ENCODE peak calls at places on chromosomes 5 and 9, in eight cellular contexts. One of them, this sample, is unnamed.

GRCh38 chr5:171953860-171954701 is 52.4 kb downstream of the FBXW11 start:
- DNase-seq in cardiac muscle cell: peak
- DNase-seq in astrocyte of the spinal cord: peak
- DNase-seq in CD4-positive, alpha-beta T cell: no peak
- DNase-seq in fibroblast of mammary gland: peak
- DNase-seq in transverse colon: no peak
- DNase-seq in lung: no peak
- DNase-seq in lower lobe of right lung: no peak
- DNase-seq in this sample: no peak

GRCh38 chr5:145938699-145939531 is 2.5 kb downstream of the SH3RF2 start:
- DNase-seq in fibroblast of mammary gland: no peak
- DNase-seq in cardiac muscle cell: no peak
- DNase-seq in transverse colon: no peak
- DNase-seq in lung: no peak
- DNase-seq in CD4-positive, alpha-beta T cell: no peak
- DNase-seq in astrocyte of the spinal cord: no peak
- DNase-seq in lower lobe of right lung: no peak
- DNase-seq in this sample: no peak

GRCh38 chr9:84871983-84872382 is 202.5 kb downstream of the NTRK2 start:
- DNase-seq in fibroblast of mammary gland: no peak
- DNase-seq in lung: no peak
- DNase-seq in CD4-positive, alpha-beta T cell: no peak
- DNase-seq in lower lobe of right lung: no peak
- DNase-seq in transverse colon: no peak
- DNase-seq in cardiac muscle cell: no peak
- DNase-seq in astrocyte of the spinal cord: no peak
- DNase-seq in this sample: no peak

GRCh38 chr9:8733096-8733954 is 933.7 kb upstream of the DMAC1 start:
- DNase-seq in lung: no peak
- DNase-seq in CD4-positive, alpha-beta T cell: no peak
- DNase-seq in fibroblast of mammary gland: peak
- DNase-seq in lower lobe of right lung: no peak
- DNase-seq in transverse colon: no peak
- DNase-seq in cardiac muscle cell: peak
- DNase-seq in astrocyte of the spinal cord: peak
- DNase-seq in this sample: no peak

GRCh38 chr5:142475102-142475501 is 150.3 kb upstream of the SPRY4 start:
- DNase-seq in astrocyte of the spinal cord: no peak
- DNase-seq in lung: no peak
- DNase-seq in lower lobe of right lung: no peak
- DNase-seq in fibroblast of mammary gland: no peak
- DNase-seq in CD4-positive, alpha-beta T cell: no peak
- DNase-seq in transverse colon: no peak
- DNase-seq in cardiac muscle cell: no peak
- DNase-seq in this sample: no peak

GRCh38 chr9:114004221-114004716 is 73.8 kb downstream of the AMBP start:
- DNase-seq in lower lobe of right lung: no peak
- DNase-seq in lung: peak
- DNase-seq in fibroblast of mammary gland: no peak
- DNase-seq in transverse colon: no peak
- DNase-seq in CD4-positive, alpha-beta T cell: no peak
- DNase-seq in cardiac muscle cell: peak
- DNase-seq in astrocyte of the spinal cord: peak
- DNase-seq in this sample: no peak

GRCh38 chr9:120324996-120325642 is 254.8 kb downstream of the CDK5RAP2 start:
- DNase-seq in cardiac muscle cell: no peak
- DNase-seq in fibroblast of mammary gland: no peak
- DNase-seq in CD4-positive, alpha-beta T cell: no peak
- DNase-seq in lung: no peak
- DNase-seq in lower lobe of right lung: no peak
- DNase-seq in transverse colon: no peak
- DNase-seq in astrocyte of the spinal cord: no peak
- DNase-seq in this sample: no peak

GRCh38 chr9:76321185-76321828 is 72.9 kb downstream of the RFK start:
- DNase-seq in lower lobe of right lung: no peak
- DNase-seq in fibroblast of mammary gland: peak
- DNase-seq in lung: no peak
- DNase-seq in transverse colon: no peak
- DNase-seq in cardiac muscle cell: peak
- DNase-seq in CD4-positive, alpha-beta T cell: no peak
- DNase-seq in astrocyte of the spinal cord: peak
- DNase-seq in this sample: no peak

GRCh38 chr9:110128664-110129329 is 79.2 kb downstream of the C9orf152 start:
- DNase-seq in cardiac muscle cell: no peak
- DNase-seq in lung: no peak
- DNase-seq in CD4-positive, alpha-beta T cell: no peak
- DNase-seq in fibroblast of mammary gland: no peak
- DNase-seq in astrocyte of the spinal cord: no peak
- DNase-seq in transverse colon: no peak
- DNase-seq in lower lobe of right lung: no peak
- DNase-seq in this sample: no peak

GRCh38 chr9:93577045-93577939 is 908 bp downstream of the PHF2 start:
- DNase-seq in astrocyte of the spinal cord: no peak
- DNase-seq in cardiac muscle cell: peak
- DNase-seq in CD4-positive, alpha-beta T cell: no peak
- DNase-seq in fibroblast of mammary gland: no peak
- DNase-seq in lung: peak
- DNase-seq in lower lobe of right lung: peak
- DNase-seq in transverse colon: peak
- DNase-seq in this sample: peak

GRCh38 chr5:142296914-142297417 is 27.9 kb downstream of the SPRY4 start:
- DNase-seq in cardiac muscle cell: peak
- DNase-seq in lung: no peak
- DNase-seq in lower lobe of right lung: no peak
- DNase-seq in transverse colon: no peak
- DNase-seq in CD4-positive, alpha-beta T cell: no peak
- DNase-seq in fibroblast of mammary gland: no peak
- DNase-seq in astrocyte of the spinal cord: peak
- DNase-seq in this sample: no peak

GRCh38 chr5:172200476-172200875 is 6.5 kb downstream of the EFCAB9 start:
- DNase-seq in astrocyte of the spinal cord: no peak
- DNase-seq in cardiac muscle cell: no peak
- DNase-seq in fibroblast of mammary gland: no peak
- DNase-seq in CD4-positive, alpha-beta T cell: no peak
- DNase-seq in lower lobe of right lung: no peak
- DNase-seq in lung: no peak
- DNase-seq in transverse colon: no peak
- DNase-seq in this sample: no peak

GRCh38 chr5:143126121-143127019 is 277.1 kb downstream of the NR3C1 start:
- DNase-seq in lung: no peak
- DNase-seq in fibroblast of mammary gland: no peak
- DNase-seq in cardiac muscle cell: peak
- DNase-seq in CD4-positive, alpha-beta T cell: no peak
- DNase-seq in lower lobe of right lung: no peak
- DNase-seq in astrocyte of the spinal cord: no peak
- DNase-seq in transverse colon: no peak
- DNase-seq in this sample: no peak

GRCh38 chr5:156706631-156707030 is 143.5 kb upstream of the PPP1R2B start:
- DNase-seq in transverse colon: no peak
- DNase-seq in CD4-positive, alpha-beta T cell: no peak
- DNase-seq in lower lobe of right lung: no peak
- DNase-seq in cardiac muscle cell: no peak
- DNase-seq in lung: no peak
- DNase-seq in astrocyte of the spinal cord: no peak
- DNase-seq in fibroblast of mammary gland: no peak
- DNase-seq in this sample: no peak

GRCh38 chr5:98938459-98938858 is 9.7 kb upstream of the CHD1 start:
- DNase-seq in cardiac muscle cell: peak
- DNase-seq in lung: no peak
- DNase-seq in fibroblast of mammary gland: peak
- DNase-seq in lower lobe of right lung: no peak
- DNase-seq in astrocyte of the spinal cord: peak
- DNase-seq in CD4-positive, alpha-beta T cell: no peak
- DNase-seq in transverse colon: no peak
- DNase-seq in this sample: no peak

GRCh38 chr5:127313847-127314473 is 23.4 kb downstream of the MEGF10 start:
- DNase-seq in transverse colon: peak
- DNase-seq in astrocyte of the spinal cord: peak
- DNase-seq in CD4-positive, alpha-beta T cell: peak
- DNase-seq in cardiac muscle cell: peak
- DNase-seq in fibroblast of mammary gland: peak
- DNase-seq in lung: peak
- DNase-seq in lower lobe of right lung: peak
- DNase-seq in this sample: peak

GRCh38 chr5:32462618-32463017 is 18.1 kb upstream of the ZFR start:
- DNase-seq in lung: no peak
- DNase-seq in astrocyte of the spinal cord: peak
- DNase-seq in fibroblast of mammary gland: peak
- DNase-seq in transverse colon: no peak
- DNase-seq in cardiac muscle cell: no peak
- DNase-seq in CD4-positive, alpha-beta T cell: no peak
- DNase-seq in lower lobe of right lung: no peak
- DNase-seq in this sample: no peak

GRCh38 chr5:3302228-3302627 is 293.4 kb upstream of the IRX1 start:
- DNase-seq in astrocyte of the spinal cord: no peak
- DNase-seq in cardiac muscle cell: no peak
- DNase-seq in fibroblast of mammary gland: no peak
- DNase-seq in CD4-positive, alpha-beta T cell: no peak
- DNase-seq in lung: no peak
- DNase-seq in lower lobe of right lung: no peak
- DNase-seq in transverse colon: no peak
- DNase-seq in this sample: no peak

GRCh38 chr5:147387109-147387508 is 122.8 kb downstream of the DPYSL3 start:
- DNase-seq in cardiac muscle cell: no peak
- DNase-seq in lower lobe of right lung: no peak
- DNase-seq in lung: no peak
- DNase-seq in fibroblast of mammary gland: no peak
- DNase-seq in transverse colon: no peak
- DNase-seq in astrocyte of the spinal cord: no peak
- DNase-seq in CD4-positive, alpha-beta T cell: no peak
- DNase-seq in this sample: no peak

GRCh38 chr5:145204741-145205140 is 630.4 kb downstream of the PRELID2 start:
- DNase-seq in lower lobe of right lung: no peak
- DNase-seq in fibroblast of mammary gland: no peak
- DNase-seq in cardiac muscle cell: no peak
- DNase-seq in CD4-positive, alpha-beta T cell: no peak
- DNase-seq in astrocyte of the spinal cord: no peak
- DNase-seq in lung: no peak
- DNase-seq in transverse colon: no peak
- DNase-seq in this sample: no peak

GRCh38 chr9:18122156-18122555 is 351.8 kb upstream of the ADAMTSL1 start:
- DNase-seq in fibroblast of mammary gland: peak
- DNase-seq in CD4-positive, alpha-beta T cell: no peak
- DNase-seq in transverse colon: no peak
- DNase-seq in lung: no peak
- DNase-seq in astrocyte of the spinal cord: no peak
- DNase-seq in cardiac muscle cell: peak
- DNase-seq in lower lobe of right lung: no peak
- DNase-seq in this sample: no peak

GRCh38 chr9:73079326-73079725 is 72.3 kb upstream of the ANXA1 start:
- DNase-seq in lower lobe of right lung: no peak
- DNase-seq in CD4-positive, alpha-beta T cell: no peak
- DNase-seq in astrocyte of the spinal cord: no peak
- DNase-seq in cardiac muscle cell: no peak
- DNase-seq in transverse colon: no peak
- DNase-seq in lung: no peak
- DNase-seq in fibroblast of mammary gland: no peak
- DNase-seq in this sample: no peak

GRCh38 chr9:96483733-96484240 is 33.8 kb downstream of the HABP4 start:
- DNase-seq in lung: no peak
- DNase-seq in astrocyte of the spinal cord: no peak
- DNase-seq in CD4-positive, alpha-beta T cell: no peak
- DNase-seq in transverse colon: no peak
- DNase-seq in fibroblast of mammary gland: no peak
- DNase-seq in cardiac muscle cell: no peak
- DNase-seq in lower lobe of right lung: no peak
- DNase-seq in this sample: no peak

GRCh38 chr5:4196744-4197646 is 601.4 kb downstream of the IRX1 start:
- DNase-seq in astrocyte of the spinal cord: no peak
- DNase-seq in lower lobe of right lung: no peak
- DNase-seq in CD4-positive, alpha-beta T cell: no peak
- DNase-seq in fibroblast of mammary gland: no peak
- DNase-seq in transverse colon: no peak
- DNase-seq in lung: no peak
- DNase-seq in cardiac muscle cell: no peak
- DNase-seq in this sample: peak

GRCh38 chr5:178113141-178113787 is at the start of gene N4BP3:
- DNase-seq in cardiac muscle cell: peak
- DNase-seq in fibroblast of mammary gland: peak
- DNase-seq in transverse colon: peak
- DNase-seq in CD4-positive, alpha-beta T cell: peak
- DNase-seq in lung: peak
- DNase-seq in astrocyte of the spinal cord: peak
- DNase-seq in lower lobe of right lung: peak
- DNase-seq in this sample: peak

DNA sequence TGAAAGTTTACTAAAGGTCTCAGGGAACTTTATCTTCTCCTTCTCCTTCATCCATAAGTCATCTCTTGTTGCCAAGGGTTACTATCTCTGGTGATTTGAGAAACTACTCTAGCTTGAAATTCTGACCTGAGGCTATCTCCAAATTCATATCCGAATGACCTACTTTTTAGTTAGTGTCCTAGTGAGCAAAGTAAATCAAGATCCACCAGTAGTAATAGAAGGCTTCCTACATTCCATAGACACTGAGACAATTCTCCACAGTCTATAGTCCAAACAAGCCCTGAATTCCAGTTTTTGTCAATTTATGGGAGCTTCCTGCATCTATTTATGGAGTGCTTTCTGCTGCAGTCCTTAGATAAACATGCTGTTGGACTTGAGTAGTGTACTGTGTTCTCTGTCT is 5.0 kb downstream of the IL7R start:
- DNase-seq in astrocyte of the spinal cord: no peak
- DNase-seq in CD4-positive, alpha-beta T cell: no peak
- DNase-seq in lower lobe of right lung: no peak
- DNase-seq in cardiac muscle cell: no peak
- DNase-seq in fibroblast of mammary gland: no peak
- DNase-seq in transverse colon: no peak
- DNase-seq in lung: no peak
- DNase-seq in this sample: no peak
- TF ChIP-seq CTCF in astrocyte of the spinal cord: no peak
- TF ChIP-seq CTCF in CD4-positive, alpha-beta T cell: no peak
- TF ChIP-seq CTCF in lower lobe of right lung: no peak
- TF ChIP-seq CTCF in cardiac muscle cell: no peak
- TF ChIP-seq CTCF in fibroblast of mammary gland: no peak
- TF ChIP-seq CTCF in transverse colon: no peak
- TF ChIP-seq CTCF in lung: no peak
- TF ChIP-seq CTCF in this sample: no peak

GRCh38 chr9:32596096-32596865 is 23.3 kb upstream of the NDUFB6 start:
- DNase-seq in transverse colon: no peak
- DNase-seq in astrocyte of the spinal cord: no peak
- DNase-seq in lower lobe of right lung: no peak
- DNase-seq in lung: no peak
- DNase-seq in fibroblast of mammary gland: no peak
- DNase-seq in cardiac muscle cell: no peak
- DNase-seq in CD4-positive, alpha-beta T cell: no peak
- DNase-seq in this sample: no peak
- TF ChIP-seq CTCF in transverse colon: no peak
- TF ChIP-seq CTCF in astrocyte of the spinal cord: no peak
- TF ChIP-seq CTCF in lower lobe of right lung: no peak
- TF ChIP-seq CTCF in lung: no peak
- TF ChIP-seq CTCF in fibroblast of mammary gland: no peak
- TF ChIP-seq CTCF in cardiac muscle cell: no peak
- TF ChIP-seq CTCF in CD4-positive, alpha-beta T cell: no peak
- TF ChIP-seq CTCF in this sample: no peak

GRCh38 chr5:153699035-153699434 is 208.6 kb downstream of the GRIA1 start:
- DNase-seq in cardiac muscle cell: no peak
- DNase-seq in fibroblast of mammary gland: peak
- DNase-seq in lung: no peak
- DNase-seq in transverse colon: no peak
- DNase-seq in lower lobe of right lung: no peak
- DNase-seq in astrocyte of the spinal cord: no peak
- DNase-seq in CD4-positive, alpha-beta T cell: no peak
- DNase-seq in this sample: no peak
- TF ChIP-seq CTCF in cardiac muscle cell: no peak
- TF ChIP-seq CTCF in fibroblast of mammary gland: no peak
- TF ChIP-seq CTCF in lung: no peak
- TF ChIP-seq CTCF in transverse colon: no peak
- TF ChIP-seq CTCF in lower lobe of right lung: no peak
- TF ChIP-seq CTCF in astrocyte of the spinal cord: no peak
- TF ChIP-seq CTCF in CD4-positive, alpha-beta T cell: no peak
- TF ChIP-seq CTCF in this sample: no peak

GRCh38 chr5:41629897-41630296 is 119.5 kb upstream of the PLCXD3 start:
- DNase-seq in lung: no peak
- DNase-seq in CD4-positive, alpha-beta T cell: no peak
- DNase-seq in lower lobe of right lung: no peak
- DNase-seq in cardiac muscle cell: no peak
- DNase-seq in astrocyte of the spinal cord: no peak
- DNase-seq in transverse colon: no peak
- DNase-seq in fibroblast of mammary gland: no peak
- DNase-seq in this sample: no peak
- TF ChIP-seq CTCF in lung: no peak
- TF ChIP-seq CTCF in CD4-positive, alpha-beta T cell: no peak
- TF ChIP-seq CTCF in lower lobe of right lung: no peak
- TF ChIP-seq CTCF in cardiac muscle cell: no peak
- TF ChIP-seq CTCF in astrocyte of the spinal cord: no peak
- TF ChIP-seq CTCF in transverse colon: no peak
- TF ChIP-seq CTCF in fibroblast of mammary gland: no peak
- TF ChIP-seq CTCF in this sample: no peak